ENCODE peak calls at places on chromosome 17, in seven cellular contexts. One of them, this sample, is unnamed.

GRCh38 chr17:57782051-57782490 is 37.0 kb upstream of the CCDC182 start:
- DNase-seq in epithelial cell of esophagus: no peak
- DNase-seq in hippocampal formation: peak
- DNase-seq in Calu3: no peak
- DNase-seq in NCI-H460: no peak
- DNase-seq in neural progenitor cell: peak
- DNase-seq in NB4: peak
- DNase-seq in this sample: no peak

GRCh38 chr17:6303664-6304063 is 131.3 kb downstream of the AIPL1 start:
- DNase-seq in hippocampal formation: no peak
- DNase-seq in Calu3: peak
- DNase-seq in epithelial cell of esophagus: peak
- DNase-seq in NCI-H460: peak
- DNase-seq in NB4: peak
- DNase-seq in neural progenitor cell: peak
- DNase-seq in this sample: no peak

GRCh38 chr17:76485569-76485968 is 15.7 kb downstream of the RHBDF2 start:
- DNase-seq in hippocampal formation: no peak
- DNase-seq in NCI-H460: no peak
- DNase-seq in NB4: no peak
- DNase-seq in neural progenitor cell: no peak
- DNase-seq in Calu3: no peak
- DNase-seq in epithelial cell of esophagus: no peak
- DNase-seq in this sample: no peak

GRCh38 chr17:27323538-27324212 is 29.8 kb downstream of the WSB1 start:
- DNase-seq in hippocampal formation: no peak
- DNase-seq in NB4: no peak
- DNase-seq in Calu3: peak
- DNase-seq in NCI-H460: peak
- DNase-seq in neural progenitor cell: no peak
- DNase-seq in epithelial cell of esophagus: peak
- DNase-seq in this sample: no peak

GRCh38 chr17:33038740-33039139 is 47.1 kb downstream of the SPACA3 start:
- DNase-seq in epithelial cell of esophagus: peak
- DNase-seq in neural progenitor cell: peak
- DNase-seq in hippocampal formation: peak
- DNase-seq in NCI-H460: peak
- DNase-seq in Calu3: peak
- DNase-seq in NB4: peak
- DNase-seq in this sample: no peak

GRCh38 chr17:44558349-44559287 is 1.3 kb downstream of the FZD2 start:
- DNase-seq in hippocampal formation: no peak
- DNase-seq in epithelial cell of esophagus: no peak
- DNase-seq in NCI-H460: no peak
- DNase-seq in Calu3: no peak
- DNase-seq in NB4: no peak
- DNase-seq in neural progenitor cell: peak
- DNase-seq in this sample: no peak

GRCh38 chr17:63455417-63455816 is 9.3 kb upstream of the CYB561 start:
- DNase-seq in NCI-H460: no peak
- DNase-seq in neural progenitor cell: no peak
- DNase-seq in epithelial cell of esophagus: no peak
- DNase-seq in hippocampal formation: no peak
- DNase-seq in Calu3: no peak
- DNase-seq in NB4: no peak
- DNase-seq in this sample: no peak

GRCh38 chr17:19021622-19022083 is 17.1 kb upstream of the FAM83G start:
- DNase-seq in NB4: peak
- DNase-seq in epithelial cell of esophagus: no peak
- DNase-seq in hippocampal formation: no peak
- DNase-seq in neural progenitor cell: peak
- DNase-seq in Calu3: no peak
- DNase-seq in NCI-H460: no peak
- DNase-seq in this sample: no peak

GRCh38 chr17:45311762-45312476 is 4.9 kb downstream of the MAP3K14 start:
- DNase-seq in hippocampal formation: no peak
- DNase-seq in neural progenitor cell: no peak
- DNase-seq in NCI-H460: no peak
- DNase-seq in NB4: no peak
- DNase-seq in Calu3: peak
- DNase-seq in epithelial cell of esophagus: peak
- DNase-seq in this sample: no peak

GRCh38 chr17:45427181-45427835 is 5.4 kb downstream of the ARHGAP27 start:
- DNase-seq in hippocampal formation: no peak
- DNase-seq in epithelial cell of esophagus: no peak
- DNase-seq in NB4: no peak
- DNase-seq in NCI-H460: no peak
- DNase-seq in Calu3: no peak
- DNase-seq in neural progenitor cell: no peak
- DNase-seq in this sample: no peak

GRCh38 chr17:44922746-44923470 is 7.6 kb upstream of the GFAP start:
- DNase-seq in NCI-H460: no peak
- DNase-seq in NB4: no peak
- DNase-seq in Calu3: no peak
- DNase-seq in hippocampal formation: no peak
- DNase-seq in epithelial cell of esophagus: no peak
- DNase-seq in neural progenitor cell: no peak
- DNase-seq in this sample: no peak

GRCh38 chr17:57582881-57583756 is 162.0 kb downstream of the CCDC182 start:
- DNase-seq in neural progenitor cell: no peak
- DNase-seq in Calu3: no peak
- DNase-seq in NB4: no peak
- DNase-seq in hippocampal formation: no peak
- DNase-seq in epithelial cell of esophagus: peak
- DNase-seq in NCI-H460: no peak
- DNase-seq in this sample: no peak

GRCh38 chr17:1592751-1593629 is 30.4 kb upstream of the PITPNA start:
- DNase-seq in hippocampal formation: no peak
- DNase-seq in Calu3: no peak
- DNase-seq in epithelial cell of esophagus: no peak
- DNase-seq in NCI-H460: no peak
- DNase-seq in neural progenitor cell: no peak
- DNase-seq in NB4: peak
- DNase-seq in this sample: no peak

GRCh38 chr17:49522329-49522890 is 27.3 kb downstream of the NGFR start:
- DNase-seq in NCI-H460: no peak
- DNase-seq in epithelial cell of esophagus: no peak
- DNase-seq in neural progenitor cell: no peak
- DNase-seq in Calu3: no peak
- DNase-seq in hippocampal formation: no peak
- DNase-seq in NB4: no peak
- DNase-seq in this sample: no peak

GRCh38 chr17:17975441-17975840 is 2.8 kb downstream of the DRC3 start:
- DNase-seq in hippocampal formation: no peak
- DNase-seq in neural progenitor cell: no peak
- DNase-seq in Calu3: no peak
- DNase-seq in NCI-H460: no peak
- DNase-seq in NB4: peak
- DNase-seq in epithelial cell of esophagus: no peak
- DNase-seq in this sample: no peak

GRCh38 chr17:28747046-28747691 is 3.4 kb downstream of the TRAF4 start:
- DNase-seq in NB4: no peak
- DNase-seq in hippocampal formation: peak
- DNase-seq in NCI-H460: no peak
- DNase-seq in neural progenitor cell: no peak
- DNase-seq in epithelial cell of esophagus: peak
- DNase-seq in Calu3: peak
- DNase-seq in this sample: no peak